ENCODE peak calls at places on chromosomes 12 and 14, in five cellular contexts. L is NCI-H1105 treated with DMSO at 0.1 percent for 48 hours, I is NCI-H2171 treated with DMSO at 0.1 percent for 48 hours, Y is GM10248, X is left colon. D is an unnamed sample.

GRCh38 chr14:55908071-55908470 is 210.1 kb upstream of the PELI2 start:
- DNase-seq in L (no peak), I (no peak), Y (no peak), X (no peak), D (no peak)

GRCh38 chr12:23686095-23686494 is 263.4 kb downstream of the SOX5 start:
- DNase-seq in L (peak; percentile 37), I (no peak), Y (no peak), X (no peak), D (no peak)

GRCh38 chr14:74563233-74563585 is 48.8 kb downstream of the LTBP2 start:
- DNase-seq in L (no peak), I (no peak), Y (no peak), X (no peak), D (no peak)

GRCh38 chr14:24437020-24437735 is 5.4 kb downstream of the SDR39U1 start:
- DNase-seq in L (no peak), I (no peak), Y (no peak), X (no peak), D (no peak)

GRCh38 chr14:69043007-69043444 is 63.9 kb upstream of the ACTN1 start:
- DNase-seq in L (no peak), I (no peak), Y (no peak), X (peak; percentile 39), D (no peak)

GRCh38 chr12:3193131-3193530 is 116.0 kb downstream of the TSPAN9 start:
- DNase-seq in L (no peak), I (no peak), Y (no peak), X (no peak), D (no peak)

GRCh38 chr14:101833045-101833444 is 71.5 kb downstream of the PPP2R5C start:
- DNase-seq in L (no peak), I (no peak), Y (no peak), X (no peak), D (no peak)

GRCh38 chr14:64950889-64951288 is 8.3 kb upstream of the GPX2 start:
- DNase-seq in L (no peak), I (no peak), Y (no peak), X (no peak), D (no peak)

GRCh38 chr12:57864811-57865751 is 18.6 kb upstream of the CTDSP2 start:
- DNase-seq in L (no peak), I (peak; percentile 81), Y (peak; percentile 69), X (peak; percentile 72), D (peak; percentile 62)

GRCh38 chr14:57823015-57823660 is 42.8 kb downstream of the SLC35F4 start:
- DNase-seq in L (no peak), I (no peak), Y (no peak), X (no peak), D (no peak)

GRCh38 chr14:34693228-34693939 is 21.0 kb downstream of the CFL2 start:
- DNase-seq in L (no peak), I (peak; percentile 95), Y (peak; percentile 24), X (peak; percentile 60), D (no peak)

GRCh38 chr12:18576104-18576622 is 161.6 kb downstream of the PLCZ1 start:
- DNase-seq in L (no peak), I (no peak), Y (no peak), X (no peak), D (no peak)

GRCh38 chr12:58916153-58916709 is 4.1 kb downstream of the LRIG3 start:
- DNase-seq in L (no peak), I (no peak), Y (no peak), X (no peak), D (no peak)

GRCh38 chr14:98809792-98810191 is 462.2 kb downstream of the BCL11B start:
- DNase-seq in L (no peak), I (peak; percentile 18), Y (no peak), X (no peak), D (no peak)

GRCh38 chr14:51676549-51676948 is 24.8 kb downstream of the FRMD6 start:
- DNase-seq in L (no peak), I (no peak), Y (no peak), X (no peak), D (no peak)

GRCh38 chr12:104226672-104227071 is 11.1 kb downstream of the TXNRD1 start:
- DNase-seq in L (no peak), I (no peak), Y (no peak), X (no peak), D (no peak)

GRCh38 chr14:60722836-60723217 is 1.3 kb downstream of the SIX4 start:
- DNase-seq in L (peak; percentile 67), I (peak; percentile 71), Y (peak; percentile 17), X (no peak), D (no peak)

GRCh38 chr12:96448287-96448686 is 41.1 kb upstream of the CFAP54 start:
- DNase-seq in L (no peak), I (no peak), Y (no peak), X (no peak), D (no peak)

GRCh38 chr12:34625116-34625515 is 602.8 kb downstream of the ALG10 start:
- DNase-seq in L (peak; percentile 13), I (peak; percentile 25), Y (no peak), X (no peak), D (no peak)

GRCh38 chr12:104724992-104725585 is 233.0 kb downstream of the SLC41A2 start:
- DNase-seq in L (no peak), I (peak; percentile 13), Y (no peak), X (no peak), D (no peak)

GRCh38 chr12:31405021-31405420 is 79.1 kb upstream of the SINHCAF start:
- DNase-seq in L (no peak), I (no peak), Y (no peak), X (no peak), D (no peak)

GRCh38 chr12:78802593-78802992 is 62.0 kb upstream of the SYT1 start:
- DNase-seq in L (no peak), I (no peak), Y (no peak), X (no peak), D (no peak)

GRCh38 chr12:109475993-109476806 is 900 bp downstream of the KCTD10 start:
- DNase-seq in L (no peak), I (no peak), Y (no peak), X (peak; percentile 30), D (no peak)

GRCh38 chr12:71019282-71019831 is 98.8 kb upstream of the PTPRR start:
- DNase-seq in L (no peak), I (no peak), Y (no peak), X (no peak), D (no peak)

GRCh38 chr14:33682746-33683145 is 268.1 kb downstream of the EGLN3 start:
- DNase-seq in L (no peak), I (no peak), Y (no peak), X (no peak), D (peak; percentile 13)

GRCh38 chr12:85182699-85183098 is 97.3 kb upstream of the ALX1 start:
- DNase-seq in L (no peak), I (no peak), Y (no peak), X (no peak), D (no peak)

GRCh38 chr14:96083667-96084320 is 44.6 kb downstream of the C14orf132 start:
- DNase-seq in L (peak; percentile 95), I (no peak), Y (no peak), X (no peak), D (peak; percentile 62)

GRCh38 chr12:63967358-63967757 is 122.9 kb downstream of the SRGAP1 start:
- DNase-seq in L (no peak), I (no peak), Y (no peak), X (no peak), D (no peak)

GRCh38 chr14:22850944-22851790 is 14.8 kb downstream of the MMP14 start:
- DNase-seq in L (no peak), I (no peak), Y (no peak), X (peak; percentile 61), D (peak; percentile 83)

GRCh38 chr14:52314521-52315354 is 626 bp downstream of the PTGER2 start:
- DNase-seq in L (peak; percentile 72), I (no peak), Y (peak; percentile 37), X (peak; percentile 55), D (no peak)

GRCh38 chr12:57726884-57727757 is 11.4 kb downstream of the AGAP2 start:
- DNase-seq in L (no peak), I (no peak), Y (peak; percentile 11), X (no peak), D (no peak)

GRCh38 chr14:28709571-28710305 is 56.8 kb upstream of the FOXG1 start:
- DNase-seq in L (no peak), I (no peak), Y (no peak), X (no peak), D (no peak)

GRCh38 chr12:110349521-110350151 is 53.9 kb downstream of the ANAPC7 start:
- DNase-seq in L (no peak), I (no peak), Y (peak; percentile 41), X (no peak), D (no peak)

GRCh38 chr14:77098470-77099353 is 654 bp downstream of the CIPC start:
- DNase-seq in L (peak; percentile 38), I (peak; percentile 53), Y (no peak), X (peak; percentile 69), D (peak; percentile 42)

GRCh38 chr14:52077261-52077984 is 8.6 kb upstream of the NID2 start:
- DNase-seq in L (peak; percentile 7), I (no peak), Y (no peak), X (no peak), D (no peak)

D was measured in mucosa of gallbladder.